ENCODE peak calls at places on chromosomes 13 and 19, in eight cellular contexts. C is substantia nigra; H is stimulated activated CD4-positive, alpha-beta T cell treated with anti-CD3 and anti-CD28 coated beads, TNF-alpha, amount 100 ng/mL, for 4 hours; K is right lobe of liver; O is nucleus accumbens; P is GM20000; G is NCI-H146; Z is ascending aorta. S is an unnamed sample.

GRCh38 chr19:10670187-10670586 is 16.0 kb downstream of the ILF3 start:
- DNase-seq in O (no peak), C (no peak), Z (no peak), P (no peak), G (no peak), H (no peak), K (no peak), S (no peak)

GRCh38 chr19:44603201-44603945 is 10.0 kb upstream of the IGSF23 start:
- DNase-seq in O (no peak), C (no peak), G (no peak), H (no peak), K (no peak), P (no peak), Z (peak), S (no peak)

GRCh38 chr13:50592412-50593145 is 250.9 kb downstream of the DLEU7 start:
- DNase-seq in G (no peak), K (no peak), P (no peak), H (no peak), Z (no peak), O (no peak), C (no peak), S (no peak)

GRCh38 chr19:30640266-30640965 is 268.2 kb downstream of the ZNF536 start:
- DNase-seq in C (no peak), O (no peak), G (no peak), K (no peak), Z (peak), H (no peak), P (no peak), S (no peak)

GRCh38 chr13:52899206-52899605 is 50.8 kb upstream of the PCDH8 start:
- DNase-seq in K (no peak), H (no peak), P (no peak), O (no peak), G (peak), C (no peak), Z (no peak), S (no peak)

GRCh38 chr19:40078377-40078776 is 12.4 kb downstream of the ZNF780A start:
- DNase-seq in Z (no peak), G (no peak), C (no peak), P (no peak), O (no peak), K (no peak), H (no peak), S (no peak)

GRCh38 chr19:35098413-35099049 is 17.1 kb upstream of the FXYD3 start:
- DNase-seq in G (no peak), P (no peak), C (no peak), O (no peak), H (no peak), K (peak), Z (no peak), S (no peak)

GRCh38 chr13:93108111-93108581 is 118.5 kb upstream of the GPC6 start:
- DNase-seq in C (no peak), P (no peak), H (no peak), Z (no peak), G (no peak), K (no peak), O (no peak), S (no peak)

GRCh38 chr19:18401580-18402112 is 4.2 kb upstream of the LRRC25 start:
- DNase-seq in P (peak), O (no peak), G (peak), H (no peak), K (peak), C (no peak), Z (peak), S (no peak)

GRCh38 chr19:39542198-39542597 is 2.2 kb upstream of the EID2 start:
- DNase-seq in G (peak), K (no peak), P (no peak), C (no peak), O (peak), Z (peak), H (no peak), S (no peak)

GRCh38 chr13:23695711-23696512 is 125.7 kb downstream of the TNFRSF19 start:
- DNase-seq in O (no peak), C (no peak), Z (no peak), G (no peak), K (no peak), H (peak), P (peak), S (peak)

GRCh38 chr13:20702945-20703784 is at the start of gene IL17D:
- DNase-seq in P (peak), O (peak), K (no peak), C (no peak), G (peak), H (no peak), Z (no peak), S (peak)

GRCh38 chr13:111893071-111893606 is 173.8 kb upstream of the SOX1 start:
- DNase-seq in H (no peak), C (no peak), K (no peak), P (no peak), O (peak), Z (no peak), G (peak), S (no peak)

GRCh38 chr19:30154410-30154809 is 212.4 kb downstream of the URI1 start:
- DNase-seq in O (no peak), G (no peak), H (no peak), Z (no peak), K (no peak), C (no peak), P (no peak), S (no peak)

GRCh38 chr13:33125821-33126570 is 109.8 kb downstream of the KL start:
- DNase-seq in O (no peak), G (no peak), K (peak), C (no peak), H (no peak), Z (peak), P (no peak), S (no peak)

GRCh38 chr13:21913010-21913409 is 242.1 kb downstream of the FGF9 start:
- DNase-seq in P (peak), H (no peak), G (no peak), C (no peak), K (no peak), O (no peak), Z (no peak), S (no peak)

GRCh38 chr19:39223703-39224279 is 19.7 kb upstream of the SYCN start:
- DNase-seq in G (no peak), P (no peak), C (no peak), H (no peak), O (no peak), K (no peak), Z (no peak), S (peak)

GRCh38 chr13:67855837-67856238 is 625.7 kb upstream of the PCDH9 start:
- DNase-seq in H (no peak), C (no peak), Z (no peak), P (no peak), K (no peak), O (no peak), G (no peak), S (no peak)

GRCh38 chr19:38523319-38523718 is 89.8 kb downstream of the RYR1 start:
- DNase-seq in O (no peak), C (no peak), H (no peak), P (no peak), G (no peak), Z (no peak), K (no peak), S (no peak)

GRCh38 chr13:35278917-35279316 is 197.6 kb downstream of the MAB21L1 start:
- DNase-seq in H (no peak), P (no peak), Z (no peak), C (no peak), G (no peak), K (no peak), O (no peak), S (no peak)

GRCh38 chr19:5319516-5319915 is 21.1 kb downstream of the PTPRS start:
- DNase-seq in P (no peak), C (no peak), H (no peak), Z (no peak), K (no peak), G (no peak), O (no peak), S (no peak)

GRCh38 chr19:41616785-41617621 is 9.9 kb downstream of the CEACAM4 start:
- DNase-seq in O (no peak), H (no peak), G (no peak), C (no peak), P (no peak), K (no peak), Z (no peak), S (no peak)

S was measured in GM13977.